ENCODE peak calls at places on chromosomes 3 and 15, in four cellular contexts. W is brain microvascular endothelial cell, G is substantia nigra, H is sigmoid colon. T is an unnamed sample.
A peak's percentile ranks its signal among the peaks of the same experiment; 100 is the strongest.

GRCh38 chr3:13148561-13149330 is 75.5 kb upstream of the IQSEC1 start:
- DNase-seq in G (no peak), W (no peak), H (peak; percentile 32), T (peak; percentile 40)

GRCh38 chr3:178275311-178275710 is 260.9 kb upstream of the KCNMB2 start:
- DNase-seq in G (no peak), W (no peak), H (no peak), T (no peak)

GRCh38 chr3:54691230-54691900 is 236.5 kb downstream of the LRTM1 start:
- DNase-seq in W (peak; percentile 11), H (no peak), G (no peak), T (no peak)

GRCh38 chr3:133828576-133829309 is 23.1 kb downstream of the SRPRB start:
- DNase-seq in W (no peak), G (no peak), H (no peak), T (no peak)

GRCh38 chr3:123791898-123792297 is 92.2 kb downstream of the MYLK start:
- DNase-seq in W (no peak), H (no peak), G (no peak), T (no peak)

GRCh38 chr3:18499256-18499655 is 74.1 kb upstream of the SATB1 start:
- DNase-seq in W (no peak), G (no peak), H (no peak), T (no peak)

GRCh38 chr3:12193485-12194165 is 34.9 kb upstream of the TIMP4 start:
- DNase-seq in H (no peak), W (peak; percentile 97), G (no peak), T (no peak)

GRCh38 chr3:87856126-87856525 is 202.7 kb downstream of the CGGBP1 start:
- DNase-seq in H (no peak), W (no peak), G (no peak), T (no peak)

GRCh38 chr3:70308760-70309159 is 3.7 kb downstream of the MDFIC2 start:
- DNase-seq in G (no peak), H (no peak), W (peak; percentile 48), T (no peak)

GRCh38 chr3:86793786-86794185 is 197.2 kb downstream of the VGLL3 start:
- DNase-seq in H (no peak), W (peak; percentile 88), G (no peak), T (no peak)

GRCh38 chr3:119240101-119240581 is 537 bp downstream of the B4GALT4 start:
- DNase-seq in G (peak; percentile 38), H (peak; percentile 69), W (no peak), T (peak; percentile 73)

GRCh38 chr3:149058602-149059001 is 27.7 kb downstream of the HLTF start:
- DNase-seq in G (no peak), W (no peak), H (no peak), T (no peak)

GRCh38 chr3:187084580-187084979 is 54.7 kb downstream of the RPL39L start:
- DNase-seq in H (no peak), G (no peak), W (no peak), T (no peak)

GRCh38 chr3:176149567-176149966 is 1047.7 kb downstream of the TBL1XR1 start:
- DNase-seq in H (no peak), W (no peak), G (no peak), T (no peak)

GRCh38 chr3:69144631-69145244 is 22.3 kb upstream of the LMOD3 start:
- DNase-seq in G (no peak), W (no peak), H (no peak), T (no peak)

GRCh38 chr15:78437107-78437761 is 782 bp upstream of the IREB2 start:
- DNase-seq in G (no peak), W (no peak), H (no peak), T (no peak)

GRCh38 chr15:48536681-48537091 is 108.8 kb downstream of the FBN1 start:
- DNase-seq in H (no peak), G (no peak), W (no peak), T (no peak)

GRCh38 chr3:15345051-15345607 is 12.7 kb upstream of the SH3BP5 start:
- DNase-seq in W (no peak), H (no peak), G (no peak), T (no peak)

GRCh38 chr3:101638262-101638745 is 38.6 kb downstream of the ZBTB11 start:
- DNase-seq in G (no peak), W (no peak), H (no peak), T (no peak)

GRCh38 chr15:92159906-92160841 is 233.5 kb upstream of the ST8SIA2 start:
- DNase-seq in G (no peak), W (no peak), H (no peak), T (no peak)

GRCh38 chr15:64623347-64624024 is 151.9 kb downstream of the RBPMS2 start:
- DNase-seq in G (no peak), W (no peak), H (no peak), T (no peak)

GRCh38 chr3:50637012-50637411 is 20.1 kb downstream of the MAPKAPK3 start:
- DNase-seq in H (no peak), G (no peak), W (no peak), T (no peak)

GRCh38 chr3:46337911-46338310 is 16.0 kb upstream of the CCR2 start:
- DNase-seq in W (no peak), G (no peak), H (no peak), T (no peak)

GRCh38 chr3:26068890-26069289 is 279.0 kb downstream of the OXSM start:
- DNase-seq in G (no peak), W (no peak), H (peak; percentile 80), T (no peak)

GRCh38 chr3:186166036-186166435 is 57.1 kb upstream of the ETV5 start:
- DNase-seq in H (no peak), G (no peak), W (no peak), T (no peak)

GRCh38 chr3:66620185-66620803 is 119.5 kb upstream of the LRIG1 start:
- DNase-seq in G (no peak), W (no peak), H (no peak), T (no peak)

GRCh38 chr3:14906355-14906960 is 40.9 kb upstream of the NR2C2 start:
- DNase-seq in G (no peak), H (no peak), W (no peak), T (no peak)

GRCh38 chr15:34362047-34362773 is 4.8 kb downstream of the LPCAT4 start:
- DNase-seq in W (no peak), G (no peak), H (no peak), T (no peak)

GRCh38 chr15:101489633-101490407 is at the start of gene PCSK6:
- DNase-seq in W (no peak), G (no peak), H (no peak), T (no peak)

GRCh38 chr3:18237251-18238005 is 187.7 kb downstream of the SATB1 start:
- DNase-seq in G (no peak), H (no peak), W (peak; percentile 55), T (no peak)

GRCh38 chr15:84033793-84034553 is 201.6 kb upstream of the GOLGA6L4 start:
- DNase-seq in H (no peak), G (no peak), W (peak; percentile 6), T (no peak)

GRCh38 chr3:191301982-191302381 is 27.2 kb upstream of the CCDC50 start:
- DNase-seq in H (no peak), G (no peak), W (no peak), T (no peak)

GRCh38 chr15:89368566-89369223 is 34.1 kb upstream of the POLG start:
- DNase-seq in W (no peak), G (no peak), H (no peak), T (no peak)

GRCh38 chr3:126468028-126468891 is 7.4 kb downstream of the ZXDC start:
- DNase-seq in H (peak; percentile 64), G (no peak), W (no peak), T (peak; percentile 49)

GRCh38 chr3:24830230-24831152 is 335.8 kb upstream of the THRB start:
- DNase-seq in W (no peak), H (peak; percentile 68), G (no peak), T (no peak)

GRCh38 chr3:29065211-29065785 is 215.6 kb upstream of the RBMS3 start:
- DNase-seq in G (peak; percentile 4), H (peak; percentile 75), W (peak; percentile 99), T (peak; percentile 59)

GRCh38 chr3:72238341-72238740 is 453.4 kb upstream of the PROK2 start:
- DNase-seq in G (no peak), H (no peak), W (no peak), T (no peak)

GRCh38 chr3:45113625-45114050 is 32.5 kb downstream of the CDCP1 start:
- DNase-seq in H (no peak), G (no peak), W (no peak), T (no peak)

GRCh38 chr15:89101302-89102191 is 13.3 kb downstream of the ABHD2 start:
- DNase-seq in W (peak; percentile 96), H (peak; percentile 93), G (no peak), T (peak; percentile 82)

GRCh38 chr3:46495901-46496456 is 1.8 kb upstream of the RTP3 start:
- DNase-seq in H (no peak), G (no peak), W (peak; percentile 49), T (no peak)

T was measured in sciatic nerve.